ENCODE peak calls at places on chromosomes 2 and 18, in seven cellular contexts. K is IMR-90, X is K562, S is SK-N-SH, M is GM12878, R is A549, H is H1. B is an unnamed sample.

GRCh38 chr2:68282814-68283812 is 30.8 kb upstream of the PPP3R1 start:
- DNase-seq in K (peak), S (peak), M (no peak), H (no peak), X (peak), R (peak), B (peak)

GRCh38 chr2:157876771-157877108 is 610 bp upstream of the ACVR1 start:
- DNase-seq in H (no peak), K (peak), S (no peak), M (no peak), R (no peak), X (no peak), B (no peak)

GRCh38 chr18:48732767-48733424 is 194.1 kb downstream of the CTIF start:
- DNase-seq in M (no peak), S (no peak), H (no peak), X (peak), R (no peak), K (no peak), B (no peak)

GRCh38 chr2:105545731-105546622 is 147.1 kb upstream of the FHL2 start:
- DNase-seq in H (peak), K (peak), M (no peak), R (peak), S (peak), X (peak), B (peak)

GRCh38 chr18:44725300-44726096 is 44.8 kb downstream of the SETBP1 start:
- DNase-seq in K (peak), M (peak), X (peak), S (no peak), H (no peak), R (no peak), B (no peak)

GRCh38 chr2:157257312-157258252 is at the start of gene GALNT5:
- DNase-seq in S (no peak), X (peak), M (no peak), R (peak), K (peak), H (no peak), B (no peak)

GRCh38 chr18:38718365-38718901 is 1152.8 kb upstream of the CELF4 start:
- DNase-seq in R (no peak), S (no peak), M (no peak), K (no peak), X (no peak), H (no peak), B (no peak)

GRCh38 chr18:22422909-22423548 is 5.3 kb upstream of the CTAGE1 start:
- DNase-seq in M (no peak), X (no peak), R (no peak), S (no peak), K (peak), H (no peak), B (no peak)

GRCh38 chr2:201698588-201699226 is at the start of gene MPP4:
- DNase-seq in R (no peak), H (no peak), X (no peak), S (peak), K (peak), M (no peak), B (no peak)

GRCh38 chr18:58862404-58862803 is 2.3 kb upstream of the ZNF532 start:
- DNase-seq in X (no peak), S (no peak), M (no peak), R (no peak), H (no peak), K (no peak), B (no peak)

GRCh38 chr18:58860747-58861224 is 3.9 kb upstream of the ZNF532 start:
- DNase-seq in R (no peak), M (no peak), H (no peak), S (no peak), K (no peak), X (no peak), B (no peak)

GRCh38 chr18:58859935-58860334 is 4.7 kb upstream of the ZNF532 start:
- DNase-seq in S (no peak), M (no peak), R (no peak), K (no peak), X (no peak), H (no peak), B (no peak)

GRCh38 chr18:58861853-58862252 is 2.8 kb upstream of the ZNF532 start:
- DNase-seq in K (no peak), R (no peak), S (no peak), X (no peak), M (no peak), H (no peak), B (no peak)

GRCh38 chr18:58861353-58861752 is 3.3 kb upstream of the ZNF532 start:
- DNase-seq in H (no peak), K (no peak), S (no peak), X (no peak), M (no peak), R (no peak), B (no peak)
- TF ChIP-seq RFX5 in H (no peak), K (no peak), S (no peak), X (no peak), M (no peak), R (no peak), B (no peak)

DNA sequence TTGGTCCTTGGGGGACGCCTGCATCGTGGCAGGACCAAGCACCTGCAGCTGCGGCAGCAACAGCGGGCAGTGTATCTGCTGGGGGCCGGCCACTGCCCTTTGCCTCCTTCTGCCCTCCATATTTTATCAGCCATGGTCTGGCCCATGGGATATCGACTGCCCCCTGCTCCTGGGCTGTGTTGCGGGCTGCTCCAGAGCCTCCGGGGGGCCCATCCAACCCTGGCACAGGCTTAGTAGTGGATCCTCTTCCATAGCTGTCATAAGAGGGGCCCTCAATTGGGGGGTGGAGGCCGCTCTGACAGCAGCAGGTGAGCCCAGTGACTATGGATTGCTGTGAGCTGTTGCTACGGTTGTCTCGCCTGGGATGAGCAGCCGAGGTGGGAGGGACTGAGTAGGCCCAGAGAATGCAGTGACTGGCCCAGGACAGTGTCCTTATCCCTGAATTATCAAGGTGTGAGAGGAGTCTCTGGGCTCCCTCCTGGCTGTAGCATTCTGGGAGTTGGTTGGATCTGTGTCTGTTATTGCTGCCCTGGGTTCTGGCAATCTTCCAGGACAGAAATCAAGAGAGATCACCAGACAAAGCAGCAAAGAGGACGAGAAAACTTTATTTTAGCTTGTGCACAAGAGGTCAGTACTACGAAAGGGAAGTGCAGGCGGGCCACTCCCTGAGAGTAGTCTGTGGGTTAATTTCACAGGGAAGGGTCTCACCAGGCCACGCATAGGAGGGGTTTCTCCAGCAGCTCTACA is 145.1 kb downstream of the ASB1 start:
- DNase-seq in R (no peak), X (no peak), H (no peak), M (no peak), K (no peak), S (peak), B (no peak)
- TF ChIP-seq RFX5 in R (no peak), X (no peak), H (no peak), M (no peak), K (no peak), S (no peak), B (no peak)

GRCh38 chr18:55657572-55658331 is 69.8 kb upstream of the TCF4 start:
- DNase-seq in S (no peak), M (no peak), K (no peak), H (no peak), X (no peak), R (no peak), B (no peak)
- TF ChIP-seq RFX5 in S (no peak), M (no peak), K (no peak), H (no peak), X (no peak), R (no peak), B (no peak)

GRCh38 chr2:173462908-173463840 is 108.5 kb downstream of the CDCA7 start:
- DNase-seq in M (no peak), X (no peak), K (no peak), R (no peak), S (peak), H (no peak), B (peak)
- TF ChIP-seq RFX5 in M (no peak), X (no peak), K (no peak), R (no peak), S (no peak), H (no peak), B (no peak)

GRCh38 chr2:179410552-179411356 is 146.1 kb upstream of the SESTD1 start:
- DNase-seq in M (no peak), X (peak), H (no peak), R (peak), S (peak), K (peak), B (peak)
- TF ChIP-seq RFX5 in M (no peak), X (no peak), H (no peak), R (no peak), S (no peak), K (no peak), B (no peak)

GRCh38 chr2:161681043-161681442 is 56.8 kb downstream of the SLC4A10 start:
- DNase-seq in S (no peak), M (no peak), H (no peak), K (no peak), R (no peak), X (no peak), B (no peak)
- TF ChIP-seq RFX5 in S (no peak), M (no peak), H (no peak), K (no peak), R (no peak), X (no peak), B (no peak)

GRCh38 chr2:44237221-44237620 is 38.1 kb upstream of the SLC3A1 start:
- DNase-seq in R (no peak), S (no peak), K (no peak), H (no peak), X (no peak), M (peak), B (no peak)
- TF ChIP-seq RFX5 in R (no peak), S (no peak), K (no peak), H (no peak), X (no peak), M (no peak), B (no peak)

GRCh38 chr2:182779323-182779722 is 63.3 kb downstream of the DNAJC10 start:
- DNase-seq in X (no peak), R (no peak), K (no peak), S (no peak), H (no peak), M (no peak), B (no peak)

GRCh38 chr2:182784058-182784706 is 68.1 kb downstream of the DNAJC10 start:
- DNase-seq in M (no peak), R (no peak), K (no peak), X (no peak), S (no peak), H (no peak), B (no peak)

GRCh38 chr2:182784777-182785176 is 68.7 kb downstream of the DNAJC10 start:
- DNase-seq in H (no peak), M (no peak), K (peak), R (peak), X (peak), S (peak), B (peak)
- TF ChIP-seq RFX5 in H (no peak), M (no peak), K (no peak), R (no peak), X (no peak), S (no peak), B (no peak)

GRCh38 chr2:47767880-47768609 is 14.9 kb upstream of the MSH6 start:
- DNase-seq in R (peak), K (peak), X (peak), M (no peak), S (peak), H (peak), B (peak)
- TF ChIP-seq RFX5 in R (no peak), K (no peak), X (no peak), M (no peak), S (no peak), H (no peak), B (no peak)